ENCODE peak calls at places on chromosomes 12 and 14, in nine cellular contexts. F is A549, I is HCT116, A is thyroid gland, T is ovary, R is prostate gland, D is esophagus muscularis mucosa, V is stomach, C is gastrocnemius medialis. J is an unnamed sample.

GRCh38 chr14:92323916-92324818 is 1.2 kb downstream of the SLC24A4 start:
- DNase-seq in V (no peak), I (no peak), D (no peak), T (no peak), C (no peak), A (no peak), R (no peak), F (no peak), J (no peak)

GRCh38 chr12:104358353-104359003 is 54.9 kb downstream of the EID3 start:
- DNase-seq in R (peak), D (peak), A (peak), V (peak), I (peak), T (peak), C (peak), F (peak), J (no peak)

GRCh38 chr14:65210118-65210826 is 108.0 kb upstream of the MAX start:
- DNase-seq in D (no peak), F (no peak), T (no peak), R (no peak), A (no peak), C (no peak), I (no peak), V (no peak), J (no peak)

GRCh38 chr14:50619569-50620141 is 48.5 kb downstream of the SAV1 start:
- DNase-seq in R (no peak), T (no peak), C (no peak), F (peak), V (no peak), A (no peak), D (no peak), I (peak), J (peak)

GRCh38 chr12:40980346-40981005 is 207.6 kb upstream of the PDZRN4 start:
- DNase-seq in T (no peak), A (no peak), R (no peak), V (no peak), I (peak), F (no peak), C (no peak), D (no peak), J (no peak)

GRCh38 chr14:53519137-53519536 is 366.0 kb upstream of the DDHD1 start:
- DNase-seq in V (no peak), F (no peak), C (no peak), I (no peak), T (no peak), A (no peak), R (no peak), D (no peak), J (no peak)

GRCh38 chr14:67400434-67400833 is 11.5 kb downstream of the PLEK2 start:
- DNase-seq in F (no peak), A (no peak), V (no peak), R (no peak), I (no peak), C (no peak), D (no peak), T (no peak), J (no peak)

GRCh38 chr14:22850944-22851790 is 14.8 kb downstream of the MMP14 start:
- DNase-seq in D (peak), A (peak), T (peak), F (no peak), C (peak), V (peak), R (peak), I (no peak), J (peak)

GRCh38 chr12:111840831-111841230 is 1.2 kb upstream of the MAPKAPK5 start:
- DNase-seq in F (no peak), A (no peak), V (no peak), T (no peak), D (no peak), C (no peak), I (no peak), R (no peak), J (no peak)

GRCh38 chr14:78104655-78105054 is 65.5 kb upstream of the NRXN3 start:
- DNase-seq in R (no peak), A (no peak), C (no peak), T (no peak), F (no peak), V (no peak), I (no peak), D (no peak), J (no peak)

GRCh38 chr14:92316937-92317336 is 6.0 kb upstream of the SLC24A4 start:
- DNase-seq in D (no peak), F (peak), T (no peak), V (no peak), R (no peak), A (no peak), C (no peak), I (peak), J (no peak)

GRCh38 chr12:110234197-110235154 is 46.6 kb upstream of the ATP2A2 start:
- DNase-seq in I (no peak), F (peak), A (no peak), R (no peak), V (no peak), C (no peak), T (no peak), D (no peak), J (no peak)

GRCh38 chr14:71702799-71703198 is 229.4 kb upstream of the RGS6 start:
- DNase-seq in A (no peak), D (no peak), I (no peak), R (no peak), C (no peak), V (no peak), F (no peak), T (no peak), J (no peak)

GRCh38 chr12:104683831-104684503 is 227.2 kb downstream of the CHST11 start:
- DNase-seq in R (no peak), V (no peak), F (no peak), A (peak), C (no peak), I (no peak), T (no peak), D (no peak), J (no peak)

GRCh38 chr12:6560501-6561205 is 4.8 kb upstream of the IFFO1 start:
- DNase-seq in A (no peak), R (no peak), D (no peak), F (no peak), I (no peak), C (no peak), V (no peak), T (no peak), J (no peak)

GRCh38 chr12:123270380-123271181 is 1.1 kb downstream of the CDK2AP1 start:
- DNase-seq in V (no peak), F (no peak), I (no peak), T (peak), D (no peak), A (peak), C (no peak), R (no peak), J (no peak)

GRCh38 chr12:65330341-65330740 is 51.9 kb downstream of the MSRB3 start:
- DNase-seq in R (no peak), I (no peak), T (no peak), A (no peak), D (no peak), C (no peak), F (no peak), V (no peak), J (no peak)

GRCh38 chr12:54624316-54625279 is 10.1 kb downstream of the LACRT start:
- DNase-seq in D (no peak), A (no peak), I (no peak), C (no peak), F (no peak), R (no peak), T (no peak), V (no peak), J (no peak)

GRCh38 chr14:20680843-20681347 is 3.5 kb upstream of the RNASE4 start:
- DNase-seq in I (no peak), C (peak), F (no peak), T (no peak), D (no peak), A (no peak), R (no peak), V (peak), J (no peak)

GRCh38 chr12:13219320-13219719 is 22.8 kb downstream of the EMP1 start:
- DNase-seq in V (no peak), T (no peak), C (no peak), A (no peak), R (no peak), I (no peak), D (no peak), F (no peak), J (no peak)

GRCh38 chr14:44463386-44464004 is 43.6 kb downstream of the FSCB start:
- DNase-seq in A (no peak), F (no peak), D (no peak), T (no peak), R (no peak), I (no peak), C (no peak), V (no peak), J (no peak)

GRCh38 chr12:59316938-59317337 is 278.9 kb upstream of the SLC16A7 start:
- DNase-seq in A (no peak), I (no peak), C (no peak), D (no peak), F (no peak), R (no peak), T (no peak), V (no peak), J (no peak)

GRCh38 chr12:8037947-8038346 is 5.4 kb downstream of the FOXJ2 start:
- DNase-seq in V (no peak), I (no peak), C (no peak), F (no peak), A (no peak), R (no peak), D (no peak), T (no peak), J (no peak)

GRCh38 chr12:47740536-47741339 is 15.4 kb upstream of the ENDOU start:
- DNase-seq in I (no peak), F (no peak), V (no peak), C (no peak), A (peak), R (no peak), T (no peak), D (no peak), J (no peak)

GRCh38 chr12:57927086-57927485 is 14.3 kb upstream of the ATP23 start:
- DNase-seq in I (no peak), A (no peak), T (no peak), F (no peak), C (no peak), D (peak), V (no peak), R (no peak), J (no peak)

GRCh38 chr12:125149160-125150108 is 84.2 kb downstream of the AACS start:
- DNase-seq in T (no peak), F (no peak), I (no peak), D (no peak), V (peak), A (no peak), R (no peak), C (no peak), J (no peak)

GRCh38 chr14:57182760-57183503 is 85.8 kb downstream of the EXOC5 start:
- DNase-seq in A (peak), C (no peak), I (peak), F (peak), R (no peak), V (no peak), D (no peak), T (peak), J (no peak)

GRCh38 chr14:50229646-50230045 is 1.7 kb downstream of the SOS2 start:
- DNase-seq in I (no peak), F (no peak), C (no peak), V (no peak), A (no peak), T (no peak), R (no peak), D (no peak), J (no peak)

GRCh38 chr12:2796187-2796663 is 1.5 kb downstream of the FKBP4 start:
- DNase-seq in D (no peak), V (no peak), I (no peak), F (peak), A (no peak), T (no peak), C (no peak), R (peak), J (peak)

GRCh38 chr14:91227183-91227628 is 17.3 kb downstream of the GPR68 start:
- DNase-seq in I (no peak), A (no peak), R (no peak), F (no peak), T (no peak), V (no peak), C (no peak), D (no peak), J (no peak)

GRCh38 chr14:55191101-55191880 is at the start of gene DLGAP5:
- DNase-seq in A (peak), I (peak), R (peak), D (peak), V (peak), T (peak), F (peak), C (peak), J (peak)
- TF ChIP-seq POLR2A in A (no peak), I (peak), R (peak), D (no peak), V (no peak), T (no peak), F (peak), C (peak), J (peak)

GRCh38 chr12:49365542-49365941 is 1.7 kb upstream of the SPATS2 start:
- DNase-seq in C (no peak), D (no peak), R (no peak), F (no peak), T (no peak), I (no peak), A (no peak), V (no peak), J (no peak)

GRCh38 chr12:49366652-49367380 is 446 bp upstream of the SPATS2 start:
- DNase-seq in A (peak), C (peak), I (peak), V (peak), R (peak), D (peak), T (peak), F (peak), J (peak)

GRCh38 chr12:49369723-49370145 is 2.5 kb downstream of the SPATS2 start:
- DNase-seq in A (peak), I (no peak), F (peak), V (peak), D (no peak), R (no peak), C (peak), T (peak), J (no peak)

GRCh38 chr12:49368240-49368600 is 958 bp downstream of the SPATS2 start:
- DNase-seq in I (no peak), R (no peak), A (no peak), D (no peak), V (no peak), C (no peak), T (no peak), F (no peak), J (no peak)

DNA sequence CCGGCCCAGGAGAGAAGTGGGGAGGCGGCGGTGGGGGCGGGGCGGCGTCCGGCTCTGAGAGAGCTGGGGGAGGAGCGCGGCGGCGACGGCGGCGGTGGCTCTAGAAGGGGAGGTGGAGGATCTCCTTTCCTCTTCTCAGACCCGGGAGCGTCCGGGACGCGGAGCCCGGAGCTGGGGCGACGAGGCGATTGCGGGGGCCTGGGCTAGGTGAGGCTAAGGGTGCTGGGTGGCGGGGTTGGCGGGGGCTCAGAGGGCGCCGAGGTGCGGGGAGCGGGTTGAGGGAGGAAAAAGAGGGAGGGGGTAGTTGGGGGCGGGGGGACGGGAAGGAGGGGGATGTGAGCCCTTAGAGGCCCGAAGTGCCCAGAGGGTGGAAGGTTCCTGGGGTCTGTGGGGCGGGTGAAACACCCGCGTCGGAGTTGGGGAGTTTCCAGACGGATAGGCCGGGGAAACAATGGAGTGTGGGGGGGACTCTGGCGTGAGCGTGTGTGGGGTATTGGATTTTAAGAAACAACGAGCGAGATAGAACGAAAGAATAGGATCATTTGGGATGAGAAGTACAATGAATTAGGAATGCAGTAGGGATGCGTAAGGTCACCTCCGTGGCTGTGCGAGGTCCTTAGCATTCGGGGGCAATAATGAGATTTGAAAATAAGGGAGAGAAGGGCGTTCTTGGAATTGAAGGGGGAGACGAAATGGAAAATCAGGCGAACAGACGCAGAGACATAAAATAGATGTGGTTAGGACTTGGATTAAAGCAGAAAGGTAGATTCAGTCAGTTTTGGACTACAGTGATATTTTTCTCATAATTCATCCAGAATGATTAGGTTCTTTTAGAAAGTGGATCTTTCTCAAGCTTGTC is at the start of gene SPATS2:
- DNase-seq in C (peak), R (no peak), I (no peak), D (peak), T (no peak), V (no peak), F (peak), A (peak), J (no peak)
- TF ChIP-seq POLR2A in C (peak), R (peak), I (no peak), D (peak), T (no peak), V (no peak), F (peak), A (no peak), J (peak)

DNA sequence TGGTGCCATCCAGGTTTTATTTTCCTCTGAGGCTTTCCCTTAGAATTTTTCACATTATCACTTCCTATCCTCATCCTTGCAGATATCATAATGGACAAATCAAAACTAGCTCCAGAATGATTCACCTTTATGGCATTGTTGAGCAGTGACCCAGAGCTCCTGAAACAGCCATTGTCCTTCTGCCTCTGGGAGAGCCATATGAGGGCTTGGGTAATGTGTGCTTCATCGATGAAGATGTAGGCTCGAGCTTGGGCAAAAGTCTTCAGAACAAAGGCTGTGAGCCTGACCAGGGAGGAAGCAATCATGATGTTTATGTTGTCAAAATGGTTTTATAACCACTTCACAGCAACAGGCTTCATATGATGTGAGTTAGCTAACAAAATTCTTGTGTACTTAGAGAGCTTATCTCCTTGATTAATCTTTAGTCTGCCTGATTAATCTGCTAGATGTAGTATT is 38.1 kb downstream of the A2M start:
- DNase-seq in R (no peak), D (no peak), V (no peak), T (no peak), I (no peak), F (no peak), A (no peak), C (no peak), J (no peak)
- TF ChIP-seq POLR2A in R (no peak), D (no peak), V (no peak), T (no peak), I (no peak), F (no peak), A (no peak), C (no peak), J (no peak)

GRCh38 chr12:14776236-14776959 is 26.9 kb downstream of the WBP11 start:
- DNase-seq in F (peak), R (no peak), T (no peak), A (no peak), I (no peak), D (no peak), C (no peak), V (no peak), J (no peak)
- TF ChIP-seq POLR2A in F (no peak), R (no peak), T (no peak), A (no peak), I (no peak), D (no peak), C (no peak), V (no peak), J (no peak)

DNA sequence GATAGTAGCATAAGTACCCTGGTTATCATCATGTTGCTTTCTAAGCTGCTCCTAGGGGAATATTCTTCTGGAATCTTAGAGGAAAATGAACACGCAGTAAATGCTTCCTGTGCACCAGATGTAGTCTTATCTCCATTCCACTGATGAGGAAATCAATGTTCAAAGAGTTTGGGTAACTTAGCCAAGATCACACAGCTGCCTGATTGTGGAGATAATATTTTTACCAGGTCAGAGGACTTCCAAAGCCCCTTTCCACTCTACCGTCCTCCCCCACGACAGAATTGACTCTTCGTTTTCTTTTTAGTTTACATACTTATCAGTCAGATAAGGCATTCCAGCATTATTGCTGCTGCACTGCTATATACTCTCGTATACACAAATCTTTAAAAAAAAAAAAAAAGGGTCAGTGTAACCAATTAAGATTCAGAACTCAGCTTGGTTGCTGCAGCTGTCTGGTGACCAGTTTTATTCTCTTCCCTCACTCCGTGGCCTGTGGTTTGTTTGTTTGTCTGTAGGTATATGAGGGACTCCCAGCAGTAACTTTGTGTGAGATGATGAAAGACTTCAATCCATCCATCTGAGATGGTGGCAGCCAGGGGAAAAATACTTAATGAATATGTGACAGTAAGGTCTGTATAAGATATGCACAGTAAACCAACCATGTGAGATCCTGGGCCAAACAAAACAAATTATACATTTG is 110.5 kb downstream of the TGFB3 start:
- DNase-seq in A (no peak), F (no peak), I (no peak), V (no peak), T (no peak), D (no peak), R (no peak), C (no peak), J (no peak)
- TF ChIP-seq POLR2A in A (no peak), F (no peak), I (no peak), V (no peak), T (no peak), D (no peak), R (no peak), C (no peak), J (no peak)

J was measured in H54.